ENCODE peak calls at places on chromosomes 1 and 21, in four cellular contexts. P is BE2C, Z is ovary, T is esophagus squamous epithelium. J is an unnamed sample.

GRCh38 chr21:39184050-39184980 is 1.1 kb upstream of the PSMG1 start:
- DNase-seq in T (no peak), Z (no peak), P (no peak), J (no peak)

GRCh38 chr1:242651817-242652216 is 127.3 kb upstream of the PLD5 start:
- DNase-seq in T (no peak), Z (no peak), P (peak; percentile 55), J (no peak)

GRCh38 chr1:191851799-191852595 is 306.3 kb upstream of the RGS18 start:
- DNase-seq in Z (no peak), T (no peak), P (peak; percentile 11), J (no peak)

GRCh38 chr1:89833183-89834077 is 12.6 kb downstream of the LRRC8D start:
- DNase-seq in Z (no peak), P (no peak), T (no peak), J (no peak)

GRCh38 chr1:182806015-182806678 is 16.6 kb downstream of the NPL start:
- DNase-seq in P (peak; percentile 16), T (no peak), Z (no peak), J (no peak)

GRCh38 chr1:220696863-220697231 is 6.7 kb downstream of the C1orf115 start:
- DNase-seq in Z (no peak), P (no peak), T (no peak), J (no peak)

GRCh38 chr1:182189535-182190066 is 128.1 kb upstream of the ZNF648 start:
- DNase-seq in P (no peak), T (no peak), Z (no peak), J (no peak)

GRCh38 chr1:93963585-93963984 is 54.4 kb upstream of the GCLM start:
- DNase-seq in T (no peak), P (no peak), Z (no peak), J (no peak)

GRCh38 chr1:32877211-32878110 is 6.7 kb upstream of the FNDC5 start:
- DNase-seq in T (no peak), P (no peak), Z (peak; percentile 21), J (no peak)

GRCh38 chr1:46533179-46533864 is 18.1 kb downstream of the KNCN start:
- DNase-seq in T (no peak), Z (no peak), P (peak; percentile 25), J (peak; percentile 36)

GRCh38 chr21:46060596-46061061 is 37.3 kb upstream of the COL6A2 start:
- DNase-seq in Z (peak; percentile 90), T (no peak), P (no peak), J (no peak)

GRCh38 chr21:45336870-45337269 is 49.2 kb upstream of the POFUT2 start:
- DNase-seq in T (no peak), Z (no peak), P (peak; percentile 26), J (no peak)

GRCh38 chr1:151960780-151961513 is 32.7 kb downstream of the S100A10 start:
- DNase-seq in T (no peak), P (no peak), Z (no peak), J (no peak)

GRCh38 chr1:7264101-7264500 is 478.8 kb downstream of the CAMTA1 start:
- DNase-seq in Z (no peak), P (no peak), T (no peak), J (no peak)

GRCh38 chr1:88134983-88135921 is 548.8 kb upstream of the PKN2 start:
- DNase-seq in T (no peak), P (no peak), Z (no peak), J (no peak)

GRCh38 chr1:112715264-112716053 is at the start of gene PPM1J:
- DNase-seq in P (peak; percentile 98), Z (peak; percentile 98), T (peak; percentile 72), J (peak; percentile 95)

GRCh38 chr1:27292111-27292510 is 29.9 kb upstream of the TMEM222 start:
- DNase-seq in Z (no peak), T (no peak), P (no peak), J (no peak)

GRCh38 chr1:23370270-23370743 is 671 bp upstream of the ZNF436 start:
- DNase-seq in T (no peak), P (no peak), Z (no peak), J (no peak)

GRCh38 chr1:67372136-67372535 is 58.1 kb downstream of the SERBP1 start:
- DNase-seq in P (no peak), Z (no peak), T (no peak), J (no peak)

GRCh38 chr1:55262822-55263221 is 47.7 kb upstream of the USP24 start:
- DNase-seq in P (no peak), Z (no peak), T (no peak), J (no peak)

GRCh38 chr1:61591316-61591715 is 133.6 kb downstream of the TM2D1 start:
- DNase-seq in Z (peak; percentile 40), T (no peak), P (no peak), J (no peak)

GRCh38 chr1:109786531-109787021 is 22.9 kb upstream of the EPS8L3 start:
- DNase-seq in Z (peak; percentile 15), P (no peak), T (no peak), J (no peak)

GRCh38 chr1:202002447-202002846 is 7.9 kb upstream of the ELF3 start:
- DNase-seq in P (no peak), Z (no peak), T (no peak), J (no peak)

GRCh38 chr1:22471078-22471477 is 19.4 kb downstream of the ZBTB40 start:
- DNase-seq in T (no peak), P (peak; percentile 84), Z (peak; percentile 59), J (no peak)

GRCh38 chr1:201553496-201554166 is 14.7 kb downstream of the NAV1 start:
- DNase-seq in Z (no peak), T (no peak), P (no peak), J (no peak)

GRCh38 chr1:41118645-41119044 is 97.1 kb upstream of the SLFNL1 start:
- DNase-seq in T (no peak), Z (no peak), P (no peak), J (no peak)

GRCh38 chr1:156740307-156740678 is 595 bp downstream of the MRPL24 start:
- DNase-seq in P (no peak), T (no peak), Z (no peak), J (no peak)

GRCh38 chr1:16163882-16164820 is 8.3 kb upstream of the EPHA2 start:
- DNase-seq in P (peak; percentile 42), Z (no peak), T (no peak), J (no peak)

GRCh38 chr1:42742617-42743301 is 2.7 kb upstream of the CLDN19 start:
- DNase-seq in Z (no peak), T (no peak), P (no peak), J (no peak)

GRCh38 chr1:59136541-59137335 is 160.2 kb upstream of the FGGY start:
- DNase-seq in Z (no peak), T (no peak), P (no peak), J (no peak)

GRCh38 chr1:111270781-111271463 is 19.7 kb upstream of the CHIA start:
- DNase-seq in P (no peak), Z (no peak), T (no peak), J (no peak)

DNA sequence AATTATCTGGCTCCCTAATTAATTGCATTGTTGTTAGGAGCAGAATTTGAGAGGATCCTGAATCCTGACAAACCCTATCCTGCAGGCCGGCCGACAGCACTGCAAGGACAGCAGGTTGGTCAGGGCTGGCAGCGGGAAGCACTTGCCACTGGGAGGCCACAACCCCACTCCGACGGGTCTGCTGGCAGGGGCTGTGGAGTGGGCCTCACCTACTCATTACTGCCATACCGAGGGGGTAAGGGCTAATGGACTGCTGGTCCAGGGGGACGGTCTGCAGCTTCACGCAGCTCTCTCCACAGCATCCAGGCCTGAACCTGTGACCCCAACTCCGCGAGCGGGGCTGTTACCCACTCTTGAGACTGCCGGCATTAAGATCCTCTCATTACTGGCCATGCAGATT is 501.4 kb downstream of the OMA1 start:
- DNase-seq in T (no peak), P (no peak), Z (no peak), J (no peak)
- TF ChIP-seq CTCF in T (no peak), P (no peak), Z (no peak), J (no peak)

GRCh38 chr1:63063367-63063766 is 259.0 kb upstream of the FOXD3 start:
- DNase-seq in P (no peak), Z (no peak), T (no peak), J (no peak)
- TF ChIP-seq CTCF in P (no peak), Z (no peak), T (no peak), J (no peak)

GRCh38 chr1:232271299-232271698 is 358.6 kb downstream of the SIPA1L2 start:
- DNase-seq in P (no peak), T (no peak), Z (no peak), J (no peak)

GRCh38 chr1:232274999-232275706 is 354.8 kb downstream of the SIPA1L2 start:
- DNase-seq in Z (no peak), P (no peak), T (no peak), J (no peak)

GRCh38 chr1:232271991-232272589 is 357.8 kb downstream of the SIPA1L2 start:
- DNase-seq in P (no peak), Z (no peak), T (no peak), J (no peak)

GRCh38 chr1:232274236-232274855 is 355.6 kb downstream of the SIPA1L2 start:
- DNase-seq in P (no peak), T (no peak), Z (no peak), J (no peak)

GRCh38 chr1:232273071-232273470 is 356.9 kb downstream of the SIPA1L2 start:
- DNase-seq in T (no peak), Z (no peak), P (no peak), J (no peak)
- TF ChIP-seq CTCF in T (no peak), Z (no peak), P (no peak), J (no peak)

DNA sequence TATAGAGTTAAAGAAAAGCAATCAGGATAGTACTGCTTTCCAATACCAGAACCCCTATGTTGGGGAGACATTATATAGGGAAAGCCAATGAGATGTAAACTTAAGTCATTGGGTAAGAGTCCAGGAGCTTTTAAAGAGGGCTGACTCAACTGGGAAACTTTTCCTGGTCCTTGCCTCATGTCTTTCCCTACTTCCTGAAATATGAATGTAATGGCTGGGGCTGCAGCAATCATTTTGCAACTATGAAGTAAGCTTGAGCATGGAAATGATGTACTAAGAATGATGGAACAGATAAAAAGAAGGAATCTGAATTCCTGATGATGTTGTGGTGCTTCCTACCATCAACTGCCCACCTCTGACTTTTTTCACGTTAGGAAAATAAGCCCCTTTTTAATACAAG is 55.7 kb downstream of the WDR3 start:
- DNase-seq in P (no peak), Z (no peak), T (no peak), J (no peak)
- TF ChIP-seq CTCF in P (no peak), Z (no peak), T (no peak), J (no peak)

GRCh38 chr1:237677979-237678378 is 212.7 kb downstream of the ZP4 start:
- DNase-seq in P (no peak), T (no peak), Z (no peak), J (no peak)
- TF ChIP-seq CTCF in P (peak; percentile 63), T (no peak), Z (no peak), J (no peak)

J was measured in neural crest cell.